ENCODE peak calls at places on chromosomes 1 and 21, in eight cellular contexts. One of them, this sample, is unnamed.

GRCh38 chr1:179911812-179912211 is 29.7 kb downstream of the TOR1AIP1 start:
- DNase-seq in CD8-positive, alpha-beta T cell: no peak
- DNase-seq in endodermal cell: no peak
- DNase-seq in upper lobe of right lung: no peak
- DNase-seq in left ventricle myocardium inferior: no peak
- DNase-seq in right lobe of liver: no peak
- DNase-seq in GM23248: no peak
- DNase-seq in esophagus squamous epithelium: no peak
- DNase-seq in this sample: no peak

GRCh38 chr1:241310451-241310850 is 46.6 kb downstream of the RGS7 start:
- DNase-seq in CD8-positive, alpha-beta T cell: no peak
- DNase-seq in endodermal cell: no peak
- DNase-seq in upper lobe of right lung: no peak
- DNase-seq in left ventricle myocardium inferior: no peak
- DNase-seq in right lobe of liver: no peak
- DNase-seq in GM23248: peak; percentile 26
- DNase-seq in esophagus squamous epithelium: no peak
- DNase-seq in this sample: no peak

GRCh38 chr1:38564946-38565570 is 294.5 kb downstream of the RRAGC start:
- DNase-seq in CD8-positive, alpha-beta T cell: no peak
- DNase-seq in endodermal cell: no peak
- DNase-seq in upper lobe of right lung: no peak
- DNase-seq in left ventricle myocardium inferior: no peak
- DNase-seq in right lobe of liver: peak; percentile 80
- DNase-seq in GM23248: no peak
- DNase-seq in esophagus squamous epithelium: no peak
- DNase-seq in this sample: no peak

GRCh38 chr1:177249231-177249630 is 78.5 kb downstream of the BRINP2 start:
- DNase-seq in CD8-positive, alpha-beta T cell: no peak
- DNase-seq in endodermal cell: no peak
- DNase-seq in upper lobe of right lung: no peak
- DNase-seq in left ventricle myocardium inferior: no peak
- DNase-seq in right lobe of liver: no peak
- DNase-seq in GM23248: no peak
- DNase-seq in esophagus squamous epithelium: no peak
- DNase-seq in this sample: no peak

GRCh38 chr1:45348020-45348419 is 7.8 kb upstream of the MUTYH start:
- DNase-seq in CD8-positive, alpha-beta T cell: no peak
- DNase-seq in endodermal cell: no peak
- DNase-seq in upper lobe of right lung: no peak
- DNase-seq in left ventricle myocardium inferior: no peak
- DNase-seq in right lobe of liver: no peak
- DNase-seq in GM23248: peak; percentile 55
- DNase-seq in esophagus squamous epithelium: no peak
- DNase-seq in this sample: no peak

GRCh38 chr1:3071507-3072177 is 2.6 kb downstream of the PRDM16 start:
- DNase-seq in CD8-positive, alpha-beta T cell: no peak
- DNase-seq in endodermal cell: no peak
- DNase-seq in upper lobe of right lung: peak; percentile 65
- DNase-seq in left ventricle myocardium inferior: peak; percentile 23
- DNase-seq in right lobe of liver: no peak
- DNase-seq in GM23248: no peak
- DNase-seq in esophagus squamous epithelium: no peak
- DNase-seq in this sample: no peak

GRCh38 chr1:97307151-97307550 is 585.6 kb downstream of the PTBP2 start:
- DNase-seq in CD8-positive, alpha-beta T cell: no peak
- DNase-seq in endodermal cell: no peak
- DNase-seq in upper lobe of right lung: no peak
- DNase-seq in left ventricle myocardium inferior: no peak
- DNase-seq in right lobe of liver: no peak
- DNase-seq in GM23248: peak; percentile 8
- DNase-seq in esophagus squamous epithelium: no peak
- DNase-seq in this sample: no peak

GRCh38 chr1:91018006-91018405 is 3.8 kb downstream of the ZNF644 start:
- DNase-seq in CD8-positive, alpha-beta T cell: no peak
- DNase-seq in endodermal cell: no peak
- DNase-seq in upper lobe of right lung: no peak
- DNase-seq in left ventricle myocardium inferior: no peak
- DNase-seq in right lobe of liver: no peak
- DNase-seq in GM23248: peak; percentile 51
- DNase-seq in esophagus squamous epithelium: no peak
- DNase-seq in this sample: no peak

GRCh38 chr21:35565204-35565611 is 495.1 kb downstream of the SETD4 start:
- DNase-seq in CD8-positive, alpha-beta T cell: no peak
- DNase-seq in endodermal cell: peak; percentile 45
- DNase-seq in upper lobe of right lung: no peak
- DNase-seq in left ventricle myocardium inferior: no peak
- DNase-seq in right lobe of liver: no peak
- DNase-seq in GM23248: peak; percentile 94
- DNase-seq in esophagus squamous epithelium: no peak
- DNase-seq in this sample: no peak

GRCh38 chr21:36910581-36911307 is 55.7 kb downstream of the HLCS start:
- DNase-seq in CD8-positive, alpha-beta T cell: no peak
- DNase-seq in endodermal cell: no peak
- DNase-seq in upper lobe of right lung: no peak
- DNase-seq in left ventricle myocardium inferior: no peak
- DNase-seq in right lobe of liver: no peak
- DNase-seq in GM23248: peak; percentile 17
- DNase-seq in esophagus squamous epithelium: no peak
- DNase-seq in this sample: no peak

GRCh38 chr1:53552981-53553733 is 94.0 kb downstream of the DMRTB1 start:
- DNase-seq in CD8-positive, alpha-beta T cell: no peak
- DNase-seq in endodermal cell: no peak
- DNase-seq in upper lobe of right lung: peak; percentile 35
- DNase-seq in left ventricle myocardium inferior: peak; percentile 7
- DNase-seq in right lobe of liver: peak; percentile 25
- DNase-seq in GM23248: no peak
- DNase-seq in esophagus squamous epithelium: no peak
- DNase-seq in this sample: peak; percentile 37

GRCh38 chr1:47683402-47683801 is 245.6 kb downstream of the FOXD2 start:
- DNase-seq in CD8-positive, alpha-beta T cell: no peak
- DNase-seq in endodermal cell: no peak
- DNase-seq in upper lobe of right lung: no peak
- DNase-seq in left ventricle myocardium inferior: no peak
- DNase-seq in right lobe of liver: no peak
- DNase-seq in GM23248: no peak
- DNase-seq in esophagus squamous epithelium: no peak
- DNase-seq in this sample: no peak

GRCh38 chr1:98086796-98087195 is 166.0 kb upstream of the DPYD start:
- DNase-seq in CD8-positive, alpha-beta T cell: no peak
- DNase-seq in endodermal cell: peak; percentile 48
- DNase-seq in upper lobe of right lung: no peak
- DNase-seq in left ventricle myocardium inferior: no peak
- DNase-seq in right lobe of liver: no peak
- DNase-seq in GM23248: peak; percentile 94
- DNase-seq in esophagus squamous epithelium: no peak
- DNase-seq in this sample: no peak

GRCh38 chr1:73104749-73105148 is 822.4 kb upstream of the NEGR1 start:
- DNase-seq in CD8-positive, alpha-beta T cell: no peak
- DNase-seq in endodermal cell: no peak
- DNase-seq in upper lobe of right lung: peak; percentile 53
- DNase-seq in left ventricle myocardium inferior: no peak
- DNase-seq in right lobe of liver: no peak
- DNase-seq in GM23248: no peak
- DNase-seq in esophagus squamous epithelium: no peak
- DNase-seq in this sample: no peak

GRCh38 chr1:41382531-41383090 is 21.4 kb downstream of the FOXO6 start:
- DNase-seq in CD8-positive, alpha-beta T cell: no peak
- DNase-seq in endodermal cell: peak; percentile 82
- DNase-seq in upper lobe of right lung: peak; percentile 82
- DNase-seq in left ventricle myocardium inferior: peak; percentile 54
- DNase-seq in right lobe of liver: no peak
- DNase-seq in GM23248: peak; percentile 58
- DNase-seq in esophagus squamous epithelium: no peak
- DNase-seq in this sample: no peak

GRCh38 chr1:40450491-40451237 is 388 bp downstream of the ZFP69B start:
- DNase-seq in CD8-positive, alpha-beta T cell: peak; percentile 76
- DNase-seq in endodermal cell: peak; percentile 73
- DNase-seq in upper lobe of right lung: no peak
- DNase-seq in left ventricle myocardium inferior: no peak
- DNase-seq in right lobe of liver: no peak
- DNase-seq in GM23248: peak; percentile 76
- DNase-seq in esophagus squamous epithelium: no peak
- DNase-seq in this sample: no peak

GRCh38 chr21:39483917-39484316 is 32.1 kb downstream of the SH3BGR start:
- DNase-seq in CD8-positive, alpha-beta T cell: no peak
- DNase-seq in endodermal cell: no peak
- DNase-seq in upper lobe of right lung: no peak
- DNase-seq in left ventricle myocardium inferior: no peak
- DNase-seq in right lobe of liver: no peak
- DNase-seq in GM23248: peak; percentile 17
- DNase-seq in esophagus squamous epithelium: no peak
- DNase-seq in this sample: no peak

GRCh38 chr1:64087768-64088167 is 115.7 kb upstream of the UBE2U start:
- DNase-seq in CD8-positive, alpha-beta T cell: no peak
- DNase-seq in endodermal cell: no peak
- DNase-seq in upper lobe of right lung: no peak
- DNase-seq in left ventricle myocardium inferior: no peak
- DNase-seq in right lobe of liver: no peak
- DNase-seq in GM23248: peak; percentile 83
- DNase-seq in esophagus squamous epithelium: no peak
- DNase-seq in this sample: no peak

GRCh38 chr1:89953072-89953626 is 41.8 kb upstream of the ZNF326 start:
- DNase-seq in CD8-positive, alpha-beta T cell: peak; percentile 52
- DNase-seq in endodermal cell: peak; percentile 81
- DNase-seq in upper lobe of right lung: no peak
- DNase-seq in left ventricle myocardium inferior: no peak
- DNase-seq in right lobe of liver: peak; percentile 54
- DNase-seq in GM23248: peak; percentile 94
- DNase-seq in esophagus squamous epithelium: no peak
- DNase-seq in this sample: peak; percentile 88

GRCh38 chr1:30597711-30598110 is 125.7 kb downstream of the MATN1 start:
- DNase-seq in CD8-positive, alpha-beta T cell: peak; percentile 17
- DNase-seq in endodermal cell: peak; percentile 26
- DNase-seq in upper lobe of right lung: no peak
- DNase-seq in left ventricle myocardium inferior: no peak
- DNase-seq in right lobe of liver: no peak
- DNase-seq in GM23248: no peak
- DNase-seq in esophagus squamous epithelium: no peak
- DNase-seq in this sample: no peak

GRCh38 chr21:44434568-44434925 is 20.8 kb upstream of the LRRC3 start:
- DNase-seq in CD8-positive, alpha-beta T cell: no peak
- DNase-seq in endodermal cell: peak; percentile 34
- DNase-seq in upper lobe of right lung: no peak
- DNase-seq in left ventricle myocardium inferior: peak; percentile 9
- DNase-seq in right lobe of liver: no peak
- DNase-seq in GM23248: no peak
- DNase-seq in esophagus squamous epithelium: no peak
- DNase-seq in this sample: no peak

GRCh38 chr1:172673761-172674160 is 14.9 kb downstream of the FASLG start:
- DNase-seq in CD8-positive, alpha-beta T cell: no peak
- DNase-seq in endodermal cell: no peak
- DNase-seq in upper lobe of right lung: no peak
- DNase-seq in left ventricle myocardium inferior: no peak
- DNase-seq in right lobe of liver: no peak
- DNase-seq in GM23248: no peak
- DNase-seq in esophagus squamous epithelium: no peak
- DNase-seq in this sample: no peak

GRCh38 chr1:228236744-228237143 is 28.9 kb downstream of the OBSCN start:
- DNase-seq in CD8-positive, alpha-beta T cell: no peak
- DNase-seq in endodermal cell: peak; percentile 89
- DNase-seq in upper lobe of right lung: no peak
- DNase-seq in left ventricle myocardium inferior: no peak
- DNase-seq in right lobe of liver: no peak
- DNase-seq in GM23248: peak; percentile 78
- DNase-seq in esophagus squamous epithelium: no peak
- DNase-seq in this sample: no peak

GRCh38 chr1:205782627-205783470 is 7.6 kb upstream of the RAB29 start:
- DNase-seq in CD8-positive, alpha-beta T cell: no peak
- DNase-seq in endodermal cell: no peak
- DNase-seq in upper lobe of right lung: no peak
- DNase-seq in left ventricle myocardium inferior: no peak
- DNase-seq in right lobe of liver: no peak
- DNase-seq in GM23248: no peak
- DNase-seq in esophagus squamous epithelium: no peak
- DNase-seq in this sample: no peak
- H3K27ac ChIP-seq in CD8-positive, alpha-beta T cell: no peak overlapping the region
- H3K27ac ChIP-seq in endodermal cell: no peak overlapping the region
- H3K27ac ChIP-seq in upper lobe of right lung: no peak overlapping the region
- H3K27ac ChIP-seq in left ventricle myocardium inferior: peak overlapping the region; percentile 82
- H3K27ac ChIP-seq in right lobe of liver: peak overlapping the region; percentile 27
- H3K27ac ChIP-seq in GM23248: no peak overlapping the region
- H3K27ac ChIP-seq in esophagus squamous epithelium: no peak overlapping the region
- H3K27ac ChIP-seq in this sample: no peak overlapping the region

GRCh38 chr1:186617860-186618780 is 62.1 kb downstream of the PTGS2 start:
- DNase-seq in CD8-positive, alpha-beta T cell: peak; percentile 55
- DNase-seq in endodermal cell: no peak
- DNase-seq in upper lobe of right lung: peak; percentile 75
- DNase-seq in left ventricle myocardium inferior: peak; percentile 45
- DNase-seq in right lobe of liver: peak; percentile 62
- DNase-seq in GM23248: peak; percentile 85
- DNase-seq in esophagus squamous epithelium: no peak
- DNase-seq in this sample: no peak
- H3K27ac ChIP-seq in CD8-positive, alpha-beta T cell: no peak overlapping the region
- H3K27ac ChIP-seq in endodermal cell: no peak overlapping the region
- H3K27ac ChIP-seq in upper lobe of right lung: no peak overlapping the region
- H3K27ac ChIP-seq in left ventricle myocardium inferior: peak overlapping the region; percentile 50
- H3K27ac ChIP-seq in right lobe of liver: no peak overlapping the region
- H3K27ac ChIP-seq in GM23248: peak overlapping the region; percentile 79
- H3K27ac ChIP-seq in esophagus squamous epithelium: peak overlapping the region; percentile 49
- H3K27ac ChIP-seq in this sample: no peak overlapping the region

GRCh38 chr21:40936771-40937261 is 89.9 kb upstream of the DSCAM start:
- DNase-seq in CD8-positive, alpha-beta T cell: no peak
- DNase-seq in endodermal cell: no peak
- DNase-seq in upper lobe of right lung: no peak
- DNase-seq in left ventricle myocardium inferior: no peak
- DNase-seq in right lobe of liver: no peak
- DNase-seq in GM23248: no peak
- DNase-seq in esophagus squamous epithelium: no peak
- DNase-seq in this sample: peak; percentile 77
- H3K27ac ChIP-seq in CD8-positive, alpha-beta T cell: no peak overlapping the region
- H3K27ac ChIP-seq in endodermal cell: no peak overlapping the region
- H3K27ac ChIP-seq in upper lobe of right lung: no peak overlapping the region
- H3K27ac ChIP-seq in left ventricle myocardium inferior: no peak overlapping the region
- H3K27ac ChIP-seq in right lobe of liver: no peak overlapping the region
- H3K27ac ChIP-seq in GM23248: no peak overlapping the region
- H3K27ac ChIP-seq in esophagus squamous epithelium: no peak overlapping the region
- H3K27ac ChIP-seq in this sample: peak overlapping the region; percentile 78

GRCh38 chr1:222818171-222818570 is 3.3 kb downstream of the DISP1 start:
- DNase-seq in CD8-positive, alpha-beta T cell: no peak
- DNase-seq in endodermal cell: no peak
- DNase-seq in upper lobe of right lung: no peak
- DNase-seq in left ventricle myocardium inferior: no peak
- DNase-seq in right lobe of liver: no peak
- DNase-seq in GM23248: no peak
- DNase-seq in esophagus squamous epithelium: no peak
- DNase-seq in this sample: no peak
- H3K27ac ChIP-seq in CD8-positive, alpha-beta T cell: no peak overlapping the region
- H3K27ac ChIP-seq in endodermal cell: no peak overlapping the region
- H3K27ac ChIP-seq in upper lobe of right lung: no peak overlapping the region
- H3K27ac ChIP-seq in left ventricle myocardium inferior: no peak overlapping the region
- H3K27ac ChIP-seq in right lobe of liver: no peak overlapping the region
- H3K27ac ChIP-seq in GM23248: peak overlapping the region; percentile 23
- H3K27ac ChIP-seq in esophagus squamous epithelium: no peak overlapping the region
- H3K27ac ChIP-seq in this sample: peak overlapping the region; percentile 22

This sample was measured in RWPE2.